ENCODE peak calls at places on chromosomes 16 and 17, in four cellular contexts. F is K562, Y is GM12878, U is H1. W is an unnamed sample.

GRCh38 chr16:87531418-87531817 is 38.6 kb upstream of the ZCCHC14 start:
- DNase-seq in F (no peak), U (no peak), Y (no peak), W (no peak)

GRCh38 chr16:85891033-85891775 is 7.8 kb upstream of the IRF8 start:
- DNase-seq in F (no peak), Y (no peak), U (no peak), W (no peak)

GRCh38 chr17:32976131-32976530 is 15.5 kb upstream of the SPACA3 start:
- DNase-seq in U (no peak), Y (no peak), F (no peak), W (no peak)

GRCh38 chr17:73030501-73030911 is 62.0 kb downstream of the SLC39A11 start:
- DNase-seq in F (no peak), Y (no peak), U (no peak), W (no peak)

GRCh38 chr17:48994548-48995331 is 2.4 kb upstream of the IGF2BP1 start:
- DNase-seq in F (peak; percentile 60), U (no peak), Y (no peak), W (no peak)

GRCh38 chr17:44310612-44311376 is 2.4 kb downstream of the RUNDC3A start:
- DNase-seq in F (no peak), U (no peak), Y (no peak), W (no peak)

GRCh38 chr16:29745853-29746345 is at the start of gene C16orf54:
- DNase-seq in F (no peak), U (no peak), Y (peak; percentile 89), W (no peak)

GRCh38 chr16:87552772-87553171 is 49.5 kb upstream of the JPH3 start:
- DNase-seq in U (no peak), F (no peak), Y (no peak), W (no peak)

GRCh38 chr16:85733839-85734170 is 17.1 kb downstream of the C16orf74 start:
- DNase-seq in Y (no peak), U (peak; percentile 81), F (peak; percentile 57), W (peak; percentile 61)

GRCh38 chr16:13401631-13402030 is 500.2 kb downstream of the SHISA9 start:
- DNase-seq in Y (no peak), U (no peak), F (no peak), W (no peak)

GRCh38 chr16:9870962-9871361 is 311.3 kb downstream of the GRIN2A start:
- DNase-seq in Y (no peak), U (no peak), F (no peak), W (no peak)

GRCh38 chr17:57697891-57698708 is 47.0 kb downstream of the CCDC182 start:
- DNase-seq in F (no peak), Y (no peak), U (no peak), W (no peak)

GRCh38 chr17:18995220-18995619 is 9.3 kb downstream of the FAM83G start:
- DNase-seq in Y (no peak), U (no peak), F (no peak), W (no peak)

GRCh38 chr16:68718596-68718995 is 18.5 kb upstream of the CDH1 start:
- DNase-seq in U (no peak), Y (no peak), F (no peak), W (no peak)

DNA sequence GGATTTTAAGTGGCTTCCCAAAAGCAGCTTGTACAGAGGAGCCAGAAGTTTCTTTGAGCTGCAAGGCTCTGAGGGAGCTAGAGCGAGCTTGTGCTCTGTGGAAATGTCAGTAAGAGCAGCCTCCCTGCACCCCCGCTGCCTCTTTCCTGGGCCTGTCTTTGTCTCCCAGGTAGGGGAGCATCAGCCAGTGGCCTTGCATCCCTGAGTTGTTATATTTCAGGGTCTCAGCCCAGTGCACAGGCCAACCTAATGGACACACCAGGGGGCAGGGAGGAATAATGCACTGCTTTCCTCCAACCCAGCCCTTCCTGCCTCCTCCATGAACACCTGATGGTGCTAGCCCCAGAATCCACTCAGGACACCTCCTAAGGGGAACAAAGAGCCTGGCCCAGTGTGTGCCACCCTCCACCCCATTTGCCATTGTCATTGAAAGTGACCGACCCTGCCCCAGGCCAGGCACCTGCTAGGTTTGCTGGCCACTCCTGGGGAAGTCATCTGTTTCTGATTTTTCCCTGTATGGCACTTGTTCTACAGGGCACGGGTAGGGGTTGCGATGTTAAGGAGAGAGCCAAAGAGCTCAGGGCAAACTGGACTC is 6.3 kb downstream of the TPPP3 start:
- DNase-seq in Y (no peak), F (no peak), U (no peak), W (no peak)
- TF ChIP-seq NRF1 in Y (no peak), F (no peak), U (no peak), W (no peak)

DNA sequence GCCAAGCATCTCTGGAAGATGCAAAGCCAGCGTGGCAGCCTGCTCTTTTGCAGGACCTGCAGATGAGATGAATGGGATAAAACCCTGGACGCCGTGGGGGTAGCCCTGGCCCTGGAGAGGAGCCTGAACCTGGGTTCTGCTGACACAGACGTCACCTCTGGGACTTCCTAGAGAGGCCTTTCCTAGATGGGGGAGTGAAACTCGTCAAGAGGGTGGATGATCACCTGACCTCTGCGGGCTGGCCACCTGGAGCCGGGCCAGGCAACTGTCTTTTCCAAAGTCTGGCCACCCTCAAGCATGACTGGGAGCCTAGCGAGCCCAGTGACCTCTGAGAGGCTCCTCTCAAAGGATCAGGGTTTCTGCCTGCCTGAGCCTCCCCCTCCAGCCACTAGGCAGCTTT is 529.0 kb downstream of the KCNJ18 start:
- DNase-seq in Y (no peak), F (peak; percentile 67), U (no peak), W (no peak)
- H2AFZ ChIP-seq in Y (no peak overlapping the region), F (peak overlapping the region; percentile 70), U (no peak overlapping the region), W (no peak overlapping the region)

DNA sequence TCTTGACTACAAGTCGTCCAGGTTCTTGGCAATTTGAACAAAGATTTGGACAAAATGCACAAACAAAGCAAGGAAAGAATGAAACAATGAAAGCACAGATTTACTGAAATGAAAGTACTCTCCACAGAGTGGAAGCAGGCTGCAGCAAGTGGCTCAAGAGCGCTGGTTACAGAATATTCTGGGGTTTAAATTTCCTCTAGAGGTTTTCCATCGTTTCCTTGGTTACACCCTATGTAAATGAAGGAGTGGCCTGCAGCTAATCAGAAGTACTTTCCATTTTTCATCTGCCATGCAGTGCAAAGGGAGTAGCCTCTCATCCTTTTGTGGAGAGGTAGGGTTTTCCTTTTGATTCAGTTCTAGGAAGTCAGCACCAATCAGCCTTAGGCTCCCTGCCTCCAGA is 11.8 kb downstream of the STXBP4 start:
- DNase-seq in F (peak; percentile 6), Y (no peak), U (no peak), W (no peak)
- TF ChIP-seq NRF1 in F (no peak), Y (no peak), U (no peak), W (no peak)

DNA sequence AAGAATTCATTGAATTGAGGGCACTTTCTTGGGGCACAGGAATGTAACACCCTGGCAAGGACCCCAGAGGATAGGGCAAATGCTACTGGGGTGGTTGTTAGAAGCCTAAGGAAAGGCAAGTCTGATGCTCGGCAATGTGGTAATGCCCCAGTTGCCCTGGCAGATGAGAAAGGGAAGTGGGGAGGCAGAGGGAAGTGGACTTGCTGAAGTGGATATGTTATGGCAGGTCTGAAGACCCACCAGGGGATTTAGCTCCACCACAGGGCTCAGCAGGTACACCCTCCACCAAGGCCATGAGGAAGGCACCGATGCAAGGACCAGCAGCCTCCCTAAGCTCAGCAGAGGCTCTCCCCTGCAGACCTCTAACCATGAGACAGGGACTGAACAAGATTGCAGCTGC is 184.8 kb downstream of the IRX5 start:
- DNase-seq in Y (no peak), F (no peak), U (no peak), W (no peak)
- H2AFZ ChIP-seq in Y (no peak overlapping the region), F (no peak overlapping the region), U (no peak overlapping the region), W (no peak overlapping the region)

GRCh38 chr17:9628509-9628908 is 16.8 kb upstream of the USP43 start:
- DNase-seq in Y (no peak), F (no peak), U (no peak), W (no peak)
- TF ChIP-seq NRF1 in Y (no peak), F (no peak), U (no peak), W (no peak)

DNA sequence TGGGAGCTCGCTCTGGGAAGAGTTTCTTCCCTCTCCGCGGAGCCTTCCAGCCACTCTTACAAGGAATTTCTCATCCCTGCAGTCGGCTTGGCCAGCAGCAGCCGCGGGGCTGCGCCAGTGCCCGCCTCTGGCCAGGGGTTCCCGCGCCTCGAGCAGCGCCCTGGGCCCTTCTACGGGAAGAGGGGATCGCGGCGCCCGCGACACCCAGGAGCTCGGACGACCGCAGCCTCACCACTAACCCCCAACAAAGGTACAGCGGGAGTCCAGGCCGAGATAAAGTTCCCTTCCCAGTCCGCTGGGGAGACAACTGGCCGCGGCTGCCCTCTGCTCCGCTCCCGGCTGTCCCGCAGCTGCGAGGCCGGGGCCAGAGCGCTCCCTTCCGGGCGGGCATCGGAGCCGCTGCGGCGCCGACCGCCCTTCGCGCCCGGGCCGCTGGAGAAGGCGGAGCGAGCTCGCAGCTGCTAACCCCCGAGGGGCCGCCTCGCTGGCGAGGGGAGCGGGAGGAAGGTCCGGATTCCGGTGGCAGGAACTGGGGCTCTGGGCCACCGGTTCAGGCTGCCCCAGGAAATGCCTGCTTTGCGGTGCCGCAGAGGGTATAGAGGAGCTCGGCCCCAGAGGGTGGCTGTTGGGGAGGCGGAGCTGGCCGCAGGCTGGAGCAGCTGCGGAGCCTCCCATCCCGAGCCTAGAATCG is 3.6 kb upstream of the HS3ST3B1 start:
- DNase-seq in U (no peak), F (no peak), Y (no peak), W (peak; percentile 50)
- H2AFZ ChIP-seq in U (peak overlapping the region; percentile 81), F (no peak overlapping the region), Y (no peak overlapping the region), W (no peak overlapping the region)

GRCh38 chr17:37142294-37142944 is 193.7 kb downstream of the AATF start:
- DNase-seq in U (no peak), F (no peak), Y (no peak), W (no peak)

GRCh38 chr17:37146578-37147119 is 197.9 kb downstream of the AATF start:
- DNase-seq in U (no peak), F (no peak), Y (no peak), W (peak; percentile 45)

GRCh38 chr17:37148171-37148570 is 199.4 kb downstream of the AATF start:
- DNase-seq in U (no peak), F (no peak), Y (no peak), W (no peak)

GRCh38 chr17:37147301-37147812 is 198.6 kb downstream of the AATF start:
- DNase-seq in U (no peak), F (no peak), Y (peak; percentile 27), W (no peak)
- TF ChIP-seq NRF1 in U (no peak), F (no peak), Y (no peak), W (no peak)

DNA sequence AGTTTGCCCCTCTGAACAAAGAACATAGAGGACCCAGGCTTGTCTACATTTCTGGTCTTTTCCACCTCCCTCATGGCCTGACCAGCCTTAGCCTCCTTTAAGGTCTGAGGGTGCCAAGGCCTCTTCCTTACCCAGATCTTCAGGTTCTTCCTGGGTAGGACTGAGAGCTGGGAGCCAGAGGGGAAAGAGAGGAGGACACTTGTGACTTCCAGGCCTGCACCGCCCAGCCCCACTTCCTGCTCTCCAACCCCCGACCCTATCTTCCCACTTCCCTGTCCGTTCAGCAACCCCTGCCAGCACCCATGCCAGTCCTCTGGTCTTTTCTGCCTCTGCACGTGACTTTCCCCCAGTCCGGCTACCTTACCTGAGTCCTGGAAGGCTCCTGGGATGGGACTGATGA is 534 bp downstream of the PRSS36 start:
- DNase-seq in Y (no peak), U (no peak), F (no peak), W (no peak)
- H2AFZ ChIP-seq in Y (no peak overlapping the region), U (no peak overlapping the region), F (no peak overlapping the region), W (no peak overlapping the region)

W was measured in SK-N-SH.